ENCODE peak calls at places on chromosomes 12 and 14, in five cellular contexts. H, K, G, M and R are unnamed samples.
A peak's percentile ranks its signal among the peaks of the same experiment; 100 is the strongest.

GRCh38 chr14:100548295-100548655 is 38.9 kb downstream of the BEGAIN start:
- DNase-seq in M (no peak), H (no peak), G (no peak), K (no peak), R (no peak)

GRCh38 chr12:52628841-52629240 is 10.5 kb upstream of the KRT73 start:
- DNase-seq in G (no peak), K (no peak), H (no peak), M (no peak), R (no peak)

GRCh38 chr14:93709249-93709648 is 79.0 kb downstream of the PRIMA1 start:
- DNase-seq in H (peak; percentile 4), G (no peak), M (no peak), K (no peak), R (no peak)

GRCh38 chr14:54489318-54489683 is 521 bp upstream of the GMFB start:
- DNase-seq in H (no peak), G (no peak), M (no peak), K (no peak), R (no peak)

GRCh38 chr14:35332517-35333346 is 40.5 kb downstream of the PSMA6 start:
- DNase-seq in M (no peak), H (peak; percentile 52), G (no peak), K (no peak), R (no peak)

GRCh38 chr14:23409475-23409874 is 1.4 kb upstream of the MYH6 start:
- DNase-seq in G (no peak), K (no peak), M (no peak), H (no peak), R (no peak)

GRCh38 chr14:71444030-71444822 is 488.0 kb upstream of the RGS6 start:
- DNase-seq in H (no peak), G (no peak), M (no peak), K (no peak), R (no peak)

GRCh38 chr12:109899783-109900751 is at the start of gene TCHP:
- DNase-seq in K (peak; percentile 78), M (peak; percentile 74), H (peak; percentile 95), G (peak; percentile 82), R (peak; percentile 84)

GRCh38 chr14:73295198-73295796 is 58.0 kb downstream of the PAPLN start:
- DNase-seq in M (peak; percentile 33), H (peak; percentile 72), G (no peak), K (no peak), R (no peak)

GRCh38 chr12:11508699-11509098 is 113.3 kb upstream of the PRB2 start:
- DNase-seq in M (no peak), K (no peak), H (peak; percentile 73), G (no peak), R (no peak)

GRCh38 chr12:18068355-18068754 is 21.6 kb downstream of the RERGL start:
- DNase-seq in K (no peak), H (no peak), M (no peak), G (no peak), R (no peak)

GRCh38 chr12:65941388-65941787 is 117.1 kb downstream of the HMGA2 start:
- DNase-seq in G (no peak), K (no peak), M (no peak), H (peak; percentile 94), R (no peak)

GRCh38 chr14:65238456-65238855 is 136.1 kb upstream of the MAX start:
- DNase-seq in M (no peak), K (no peak), H (peak; percentile 84), G (no peak), R (no peak)

GRCh38 chr12:124771462-124772361 is 92.0 kb downstream of the SCARB1 start:
- DNase-seq in M (peak; percentile 39), G (peak; percentile 83), K (peak; percentile 78), H (peak; percentile 79), R (peak; percentile 80)

GRCh38 chr12:32261638-32262037 is 137.7 kb upstream of the FGD4 start:
- DNase-seq in G (no peak), M (no peak), K (no peak), H (no peak), R (no peak)

GRCh38 chr14:80356413-80356812 is 145.1 kb upstream of the DIO2 start:
- DNase-seq in K (no peak), M (no peak), G (no peak), H (peak; percentile 43), R (no peak)

GRCh38 chr12:38926501-38926900 is 21.1 kb upstream of the CPNE8 start:
- DNase-seq in K (no peak), H (no peak), M (no peak), G (no peak), R (no peak)

GRCh38 chr12:1216560-1216959 is 225.5 kb downstream of the ERC1 start:
- DNase-seq in K (no peak), G (no peak), M (no peak), H (no peak), R (no peak)

GRCh38 chr12:91143241-91143640 is 31.9 kb upstream of the LUM start:
- DNase-seq in G (no peak), H (no peak), K (no peak), M (no peak), R (no peak)

GRCh38 chr12:43847427-43847826 is 11.5 kb downstream of the TMEM117 start:
- DNase-seq in H (peak; percentile 75), M (no peak), G (no peak), K (no peak), R (no peak)

GRCh38 chr12:124507188-124508109 is 60.0 kb downstream of the NCOR2 start:
- DNase-seq in K (no peak), H (peak; percentile 42), G (no peak), M (no peak), R (no peak)

GRCh38 chr14:88765130-88765529 is 27.6 kb downstream of the EML5 start:
- DNase-seq in M (no peak), H (peak; percentile 7), K (no peak), G (no peak), R (no peak)

GRCh38 chr12:47791351-47791746 is 18.3 kb downstream of the SLC48A1 start:
- DNase-seq in H (no peak), M (no peak), G (no peak), K (no peak), R (no peak)

GRCh38 chr12:68306564-68306963 is 25.6 kb downstream of the MDM1 start:
- DNase-seq in H (no peak), K (no peak), G (no peak), M (no peak), R (no peak)

GRCh38 chr12:20370001-20370381 is 1.7 kb downstream of the PDE3A start:
- DNase-seq in G (no peak), H (peak; percentile 21), K (no peak), M (no peak), R (peak; percentile 27)

GRCh38 chr14:20219033-20219432 is 4.5 kb upstream of the OR11H6 start:
- DNase-seq in K (no peak), G (no peak), H (peak; percentile 24), M (no peak), R (no peak)

GRCh38 chr14:20209595-20209994 is 13.9 kb upstream of the OR11H6 start:
- DNase-seq in G (no peak), M (no peak), H (no peak), K (no peak), R (no peak)

DNA sequence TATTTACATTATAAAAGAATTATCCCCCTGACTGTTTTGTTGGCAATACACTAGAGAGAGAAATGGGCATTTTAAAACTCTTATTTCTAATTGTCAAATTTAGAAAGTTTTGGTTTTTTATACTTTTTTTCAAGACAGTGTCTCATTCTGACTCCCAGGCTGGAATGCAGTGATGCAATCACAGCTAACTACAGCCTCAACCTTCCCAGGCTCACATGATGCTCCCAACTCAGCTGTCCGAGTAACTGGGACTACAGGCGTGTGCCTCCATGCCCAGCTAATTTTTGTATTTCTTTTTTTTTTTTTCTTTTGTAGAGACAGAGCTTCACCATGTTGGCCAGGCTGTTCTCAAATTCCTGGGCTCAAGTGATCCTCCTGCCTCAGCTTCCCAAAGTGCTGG is 8.3 kb upstream of the OR11H6 start:
- DNase-seq in M (no peak), K (no peak), G (no peak), H (peak; percentile 44), R (no peak)
- H3K27ac ChIP-seq in M (no peak overlapping the region), K (no peak overlapping the region), G (no peak overlapping the region), H (no peak overlapping the region), R (no peak overlapping the region)

GRCh38 chr14:37945959-37946358 is 261.7 kb upstream of the SSTR1 start:
- DNase-seq in M (no peak), G (no peak), H (no peak), K (no peak), R (no peak)
- H3K27ac ChIP-seq in M (no peak overlapping the region), G (no peak overlapping the region), H (no peak overlapping the region), K (no peak overlapping the region), R (no peak overlapping the region)

GRCh38 chr14:32470161-32470705 is 141.1 kb downstream of the AKAP6 start:
- DNase-seq in H (peak; percentile 18), K (no peak), G (no peak), M (no peak), R (no peak)
- H3K27ac ChIP-seq in H (peak overlapping the region; percentile 5), K (no peak overlapping the region), G (no peak overlapping the region), M (no peak overlapping the region), R (peak overlapping the region; percentile 98)

GRCh38 chr14:69087061-69087461 is 65.9 kb downstream of the DCAF5 start:
- DNase-seq in K (no peak), H (peak; percentile 52), M (no peak), G (no peak), R (no peak)
- H3K27ac ChIP-seq in K (no peak overlapping the region), H (peak overlapping the region; percentile 85), M (no peak overlapping the region), G (no peak overlapping the region), R (no peak overlapping the region)